ENCODE peak calls at places on chromosome 2, in nine cellular contexts. O is GM20000, Z is psoas muscle, R is astrocyte, W is GM12865, V is GM13977, B is spleen, C is lower lobe of right lung, P is Calu3. T is an unnamed sample.

GRCh38 chr2:157160131-157160530 is 97.4 kb upstream of the GALNT5 start:
- DNase-seq in B (no peak), Z (no peak), R (no peak), W (no peak), P (peak; percentile 8), V (no peak), O (no peak), C (no peak), T (no peak)

GRCh38 chr2:55957142-55957541 is 33.6 kb upstream of the EFEMP1 start:
- DNase-seq in W (no peak), V (no peak), O (no peak), C (no peak), Z (no peak), R (peak; percentile 73), P (no peak), B (no peak), T (no peak)

GRCh38 chr2:151987484-151987883 is 111.4 kb downstream of the CACNB4 start:
- DNase-seq in R (no peak), B (no peak), O (no peak), P (no peak), W (no peak), C (no peak), Z (no peak), V (no peak), T (no peak)

GRCh38 chr2:30321466-30321865 is 90.1 kb downstream of the LBH start:
- DNase-seq in C (no peak), R (peak; percentile 29), O (no peak), V (no peak), W (no peak), Z (no peak), P (no peak), B (no peak), T (no peak)

GRCh38 chr2:109419960-109420370 is 193.8 kb downstream of the SEPTIN10 start:
- DNase-seq in C (peak; percentile 30), W (no peak), Z (peak; percentile 42), R (peak; percentile 42), P (no peak), O (no peak), V (no peak), B (peak; percentile 42), T (peak; percentile 50)

GRCh38 chr2:128451636-128452411 is 133.2 kb upstream of the HS6ST1 start:
- DNase-seq in V (no peak), P (no peak), O (no peak), W (no peak), R (no peak), Z (no peak), C (no peak), B (no peak), T (no peak)

GRCh38 chr2:46445561-46445960 is 33.8 kb upstream of the TMEM247 start:
- DNase-seq in P (no peak), Z (no peak), O (no peak), W (no peak), V (no peak), B (no peak), C (no peak), R (no peak), T (no peak)

GRCh38 chr2:31511376-31511775 is 69.4 kb downstream of the SRD5A2 start:
- DNase-seq in W (no peak), Z (no peak), P (no peak), R (no peak), V (no peak), C (no peak), B (no peak), O (no peak), T (no peak)

GRCh38 chr2:109637749-109638570 is 23.8 kb downstream of the SOWAHC start:
- DNase-seq in O (peak; percentile 33), C (no peak), Z (no peak), V (no peak), P (no peak), R (no peak), W (peak; percentile 84), B (no peak), T (no peak)

DNA sequence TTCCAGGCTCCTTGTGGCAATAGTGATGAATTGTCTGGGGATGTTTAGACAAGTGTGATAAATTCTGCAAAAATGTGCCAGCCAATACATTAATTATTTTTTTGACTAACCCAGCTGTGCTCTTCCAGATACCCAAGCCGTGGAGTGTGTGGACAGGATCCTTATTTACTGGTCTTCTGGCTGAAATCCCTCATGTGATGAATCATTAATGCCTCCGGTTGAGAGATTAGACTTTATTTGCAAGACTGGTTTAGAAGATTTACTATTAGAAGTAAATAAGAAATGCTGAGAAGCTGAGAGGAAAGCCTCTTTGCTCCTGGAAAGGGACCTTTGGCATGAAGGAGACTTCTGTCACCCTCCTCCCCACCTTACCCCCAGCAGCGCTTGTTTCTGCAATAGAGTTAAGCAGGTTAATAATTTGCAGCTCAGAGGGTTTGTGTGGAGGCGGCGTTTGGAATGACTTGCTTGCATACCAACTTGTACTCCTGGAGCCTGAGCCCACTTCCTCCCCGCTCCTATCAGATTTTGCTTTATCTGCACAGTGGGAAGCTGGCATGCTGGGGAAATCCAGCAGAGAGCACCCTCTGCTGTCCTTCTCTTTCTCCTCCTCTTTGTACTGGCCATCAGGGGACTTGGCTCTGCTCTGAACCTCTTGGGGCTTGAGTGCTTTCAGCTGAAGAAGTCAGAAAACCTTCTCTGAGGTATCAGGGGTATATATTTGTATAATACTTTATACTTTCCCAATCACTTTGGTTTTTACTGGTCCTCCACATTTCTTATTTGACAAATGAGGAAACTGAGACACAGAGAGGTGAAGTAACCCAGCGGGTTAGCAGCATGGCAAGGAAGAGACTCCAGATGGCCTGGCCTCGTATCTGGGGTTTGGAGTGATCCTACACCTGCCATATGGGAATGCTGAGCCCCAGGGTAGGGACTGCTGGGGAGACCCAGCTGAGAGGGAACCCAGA is 16.3 kb downstream of the SLC3A1 start:
- DNase-seq in Z (peak; percentile 18), W (peak; percentile 11), P (peak; percentile 93), V (no peak), R (peak; percentile 93), B (no peak), C (peak; percentile 61), O (peak; percentile 11), T (no peak)
- TF ChIP-seq CTCF in Z (peak; percentile 65), W (peak; percentile 9), P (peak; percentile 82), V (peak; percentile 32), R (peak; percentile 56), B (no peak), C (peak; percentile 47), O (no peak), T (peak; percentile 84)

GRCh38 chr2:48601349-48601748 is 16.3 kb upstream of the GTF2A1L start:
- DNase-seq in Z (no peak), W (peak; percentile 39), C (no peak), B (no peak), P (peak; percentile 67), O (no peak), R (peak; percentile 17), V (no peak), T (no peak)
- TF ChIP-seq CTCF in Z (no peak), W (peak; percentile 52), C (peak; percentile 31), B (peak; percentile 16), P (peak; percentile 45), O (peak; percentile 9), R (peak; percentile 53), V (peak; percentile 46), T (peak; percentile 51)

GRCh38 chr2:28168376-28168775 is 224.3 kb upstream of the FOSL2 start:
- DNase-seq in O (no peak), R (peak; percentile 68), W (no peak), Z (no peak), V (no peak), B (no peak), C (no peak), P (no peak), T (no peak)
- TF ChIP-seq CTCF in O (no peak), R (peak; percentile 6), W (no peak), Z (no peak), V (no peak), B (no peak), C (no peak), P (no peak), T (no peak)

DNA sequence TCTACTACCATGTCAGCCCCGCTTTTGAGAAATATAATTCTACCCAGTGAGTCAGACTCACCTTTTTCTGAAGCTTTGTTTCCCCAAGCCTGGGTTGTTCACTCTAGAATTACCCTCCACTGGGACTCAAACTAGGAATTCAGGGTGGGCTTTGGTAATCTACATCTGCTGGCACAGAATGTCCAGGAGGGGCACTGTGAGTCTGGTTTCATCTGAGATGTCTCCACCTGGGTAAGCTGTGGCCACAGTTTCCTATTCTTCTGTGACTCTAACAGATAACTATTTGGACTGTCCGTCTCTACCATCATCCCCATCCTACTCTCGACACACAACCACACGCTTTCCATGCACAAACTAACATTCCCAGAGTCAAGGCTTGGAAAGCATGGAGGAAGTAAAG is 457.2 kb downstream of the STK39 start:
- DNase-seq in B (no peak), Z (no peak), W (no peak), O (no peak), C (no peak), R (no peak), P (no peak), V (no peak), T (no peak)
- TF ChIP-seq CTCF in B (no peak), Z (no peak), W (no peak), O (no peak), C (no peak), R (no peak), P (no peak), V (no peak), T (no peak)

DNA sequence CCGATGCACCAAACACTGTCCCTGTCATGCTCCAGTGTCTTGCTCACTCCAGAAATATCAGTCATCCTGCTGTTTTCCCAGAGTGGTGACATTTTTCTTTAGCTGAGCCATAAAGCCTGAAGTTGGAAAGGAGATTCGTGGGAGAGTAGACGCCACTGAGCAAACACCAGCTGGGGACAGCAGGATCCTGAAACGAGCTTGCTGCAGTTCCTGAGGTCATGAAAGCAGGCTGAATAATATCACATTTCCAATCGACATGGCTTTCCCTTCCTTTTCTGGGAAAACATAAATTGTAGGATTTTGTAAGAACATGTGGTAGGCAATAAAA is 276.4 kb downstream of the CDCA7 start:
- DNase-seq in W (no peak), R (no peak), B (no peak), P (no peak), Z (no peak), C (no peak), V (no peak), O (no peak), T (no peak)
- TF ChIP-seq CTCF in W (no peak), R (no peak), B (no peak), P (no peak), Z (no peak), C (no peak), V (no peak), O (no peak), T (no peak)

GRCh38 chr2:9770006-9770307 is 73.3 kb upstream of the TAF1B start:
- DNase-seq in W (no peak), Z (no peak), P (no peak), C (no peak), O (no peak), R (no peak), V (no peak), B (no peak), T (no peak)

GRCh38 chr2:9770308-9771100 is 72.8 kb upstream of the TAF1B start:
- DNase-seq in R (peak; percentile 61), W (peak; percentile 80), Z (peak; percentile 73), B (no peak), O (peak; percentile 70), V (peak; percentile 78), C (no peak), P (peak; percentile 65), T (no peak)

GRCh38 chr2:9771101-9771449 is 72.2 kb upstream of the TAF1B start:
- DNase-seq in Z (no peak), V (no peak), R (no peak), B (no peak), W (no peak), P (no peak), O (no peak), C (no peak), T (peak; percentile 59)

GRCh38 chr2:9772035-9772998 is 71.0 kb upstream of the TAF1B start:
- DNase-seq in C (no peak), R (no peak), P (no peak), B (peak; percentile 61), Z (no peak), V (no peak), O (no peak), W (no peak), T (no peak)

GRCh38 chr2:9771481-9772017 is 71.7 kb upstream of the TAF1B start:
- DNase-seq in Z (no peak), P (no peak), B (no peak), V (no peak), R (peak; percentile 55), W (no peak), O (no peak), C (no peak), T (no peak)
- TF ChIP-seq CTCF in Z (no peak), P (no peak), B (no peak), V (no peak), R (peak; percentile 17), W (no peak), O (no peak), C (no peak), T (peak; percentile 72)